ENCODE peak calls at places on chromosomes 1 and 21, in nine cellular contexts. O is adrenal gland, P is bronchial epithelial cell, X is heart left ventricle, E is tibial nerve, R is lung, Q is left lung, A is brain microvascular endothelial cell, F is sigmoid colon. J is an unnamed sample.

GRCh38 chr1:109167114-109167513 is 46.6 kb upstream of the SARS1 start:
- DNase-seq in Q (no peak), O (no peak), P (no peak), R (no peak), E (no peak), A (peak; percentile 16), X (no peak), F (no peak), J (no peak)

GRCh38 chr1:39269791-39270342 is 65.4 kb downstream of the MACF1 start:
- DNase-seq in E (peak; percentile 68), R (no peak), O (no peak), A (no peak), Q (no peak), F (peak; percentile 85), P (no peak), X (no peak), J (no peak)

GRCh38 chr1:111669268-111669667 is 49.7 kb downstream of the RAP1A start:
- DNase-seq in F (no peak), P (no peak), X (no peak), Q (no peak), E (no peak), A (no peak), O (no peak), R (no peak), J (no peak)

GRCh38 chr1:201042663-201043461 is 19.3 kb upstream of the KIF21B start:
- DNase-seq in X (peak; percentile 52), A (peak; percentile 62), P (peak; percentile 62), F (no peak), O (peak; percentile 82), Q (peak; percentile 58), R (peak; percentile 65), E (peak; percentile 70), J (peak; percentile 47)

GRCh38 chr1:225445644-225446297 is 17.9 kb upstream of the LBR start:
- DNase-seq in Q (peak; percentile 32), F (peak; percentile 79), R (no peak), A (no peak), E (no peak), O (peak; percentile 52), P (no peak), X (no peak), J (no peak)

GRCh38 chr1:100359139-100359538 is 6.8 kb downstream of the CDC14A start:
- DNase-seq in E (no peak), X (no peak), R (no peak), A (no peak), P (no peak), O (no peak), Q (no peak), F (no peak), J (no peak)

GRCh38 chr1:4616831-4617465 is 37.5 kb upstream of the AJAP1 start:
- DNase-seq in P (no peak), O (no peak), R (no peak), Q (no peak), X (no peak), A (no peak), F (peak; percentile 48), E (no peak), J (no peak)

GRCh38 chr1:109241841-109242301 is 7.5 kb upstream of the CELSR2 start:
- DNase-seq in R (no peak), Q (no peak), X (no peak), E (no peak), P (no peak), F (no peak), A (no peak), O (peak; percentile 49), J (no peak)

DNA sequence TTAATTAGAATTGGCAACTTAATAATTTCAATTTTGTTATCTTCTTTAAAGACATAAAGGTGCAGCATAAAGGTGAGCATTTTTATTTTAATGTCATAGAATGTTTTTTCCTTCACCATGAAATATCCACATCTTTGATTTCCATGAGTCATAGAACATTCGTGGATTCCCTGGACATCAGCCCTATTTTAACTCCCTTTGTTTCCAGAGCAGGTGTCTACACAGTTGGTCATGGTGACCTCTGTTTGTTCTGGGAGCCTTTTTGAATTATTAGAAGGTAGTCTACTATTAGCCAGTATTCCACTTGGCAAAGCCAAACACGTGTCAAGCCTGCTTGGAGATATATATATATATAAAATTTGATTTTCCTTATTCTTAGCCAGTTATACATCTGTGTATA is 572.9 kb downstream of the LTN1 start:
- DNase-seq in R (no peak), E (no peak), O (no peak), X (no peak), P (no peak), A (no peak), F (no peak), Q (no peak), J (no peak)
- H3K36me3 ChIP-seq in R (no peaks in the 10 kb centered on the region), E (no peaks in the 10 kb centered on the region), O (no peaks in the 10 kb centered on the region), X (no peaks in the 10 kb centered on the region), P (no peaks in the 10 kb centered on the region), A (no peaks in the 10 kb centered on the region), F (no peaks in the 10 kb centered on the region), Q (no peaks in the 10 kb centered on the region), J (no peaks in the 10 kb centered on the region)

GRCh38 chr1:241944300-241944699 is 13.3 kb upstream of the BECN2 start:
- DNase-seq in X (no peak), E (no peak), O (no peak), P (no peak), F (no peak), Q (no peak), R (no peak), A (no peak), J (no peak)

GRCh38 chr1:241947355-241947754 is 10.2 kb upstream of the BECN2 start:
- DNase-seq in R (no peak), X (no peak), P (no peak), Q (no peak), O (peak; percentile 55), F (no peak), E (no peak), A (no peak), J (no peak)

GRCh38 chr1:241939798-241940197 is 17.8 kb upstream of the BECN2 start:
- DNase-seq in A (no peak), F (no peak), E (no peak), Q (no peak), X (no peak), O (no peak), P (no peak), R (no peak), J (no peak)

GRCh38 chr1:241942738-241943137 is 14.8 kb upstream of the BECN2 start:
- DNase-seq in O (no peak), R (no peak), Q (no peak), A (no peak), F (no peak), E (no peak), P (no peak), X (no peak), J (no peak)
- H3K4me3 ChIP-seq in O (no peak overlapping the region), R (no peak overlapping the region), Q (no peak overlapping the region), A (no peak overlapping the region), F (no peak overlapping the region), E (no peak overlapping the region), P (no peak overlapping the region), X (no peak overlapping the region), J (no peak overlapping the region)

DNA sequence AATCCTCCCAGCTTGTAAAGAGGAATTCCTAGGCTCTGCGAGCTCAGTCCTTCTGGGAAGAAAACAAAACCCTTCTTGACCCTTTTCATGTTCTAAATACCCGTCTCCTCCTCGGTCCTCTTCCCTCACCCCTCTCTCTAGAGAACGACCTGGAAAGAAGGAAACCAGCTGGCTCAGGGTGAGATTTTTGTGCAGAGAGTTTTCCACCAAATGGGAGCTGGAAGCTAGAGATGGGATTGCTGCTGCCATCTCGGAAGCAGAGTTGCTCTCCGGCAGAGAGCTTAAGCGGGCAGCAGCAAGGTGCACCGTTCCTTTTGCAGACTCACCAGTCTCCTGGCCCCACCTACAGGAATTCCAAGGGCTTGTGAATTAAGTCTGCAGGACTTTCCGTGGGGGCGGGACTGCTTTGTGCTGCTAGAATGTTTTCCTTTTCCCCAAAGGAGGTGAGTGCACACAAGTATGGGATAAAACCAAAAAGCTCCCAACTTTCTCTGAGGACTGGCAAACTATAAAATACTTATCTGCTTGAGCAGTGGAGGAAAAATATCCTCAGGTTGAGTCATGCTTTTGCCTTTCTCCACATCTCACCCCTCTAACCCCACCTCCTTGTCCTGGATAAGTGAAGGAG is 29.1 kb upstream of the KIAA0040 start:
- DNase-seq in O (no peak), X (peak; percentile 51), Q (peak; percentile 44), A (no peak), E (no peak), P (no peak), F (no peak), R (no peak), J (no peak)
- TF ChIP-seq CTCF in O (no peak), X (peak; percentile 30), Q (no peak), A (no peak), E (no peak), P (peak; percentile 36), F (no peak), R (no peak), J (no peak)

GRCh38 chr1:151985768-151986167 is 7.9 kb downstream of the S100A10 start:
- DNase-seq in O (no peak), Q (no peak), F (no peak), X (no peak), E (no peak), R (no peak), P (no peak), A (no peak), J (no peak)
- H3K36me3 ChIP-seq in O (no peaks in the 10 kb centered on the region), Q (peaks cover 61% of the 10 kb centered on the region), F (peaks cover 20% of the 10 kb centered on the region), X (peaks cover 60% of the 10 kb centered on the region), E (no peaks in the 10 kb centered on the region), R (peaks cover 41% of the 10 kb centered on the region), P (peaks cover 23% of the 10 kb centered on the region), A (peaks cover 48% of the 10 kb centered on the region), J (peaks cover 9% of the 10 kb centered on the region)

GRCh38 chr1:174165471-174166137 is 6.3 kb downstream of the RABGAP1L start:
- DNase-seq in E (peak; percentile 18), R (no peak), P (no peak), O (peak; percentile 67), A (no peak), X (no peak), F (no peak), Q (no peak), J (no peak)

GRCh38 chr1:174169342-174169741 is 10.0 kb downstream of the RABGAP1L start:
- DNase-seq in E (no peak), O (no peak), X (no peak), P (no peak), Q (no peak), A (no peak), R (no peak), F (no peak), J (no peak)

GRCh38 chr1:174171078-174171477 is 11.8 kb downstream of the RABGAP1L start:
- DNase-seq in E (no peak), Q (no peak), A (no peak), R (no peak), F (no peak), X (no peak), O (no peak), P (no peak), J (no peak)

GRCh38 chr1:174166530-174167328 is 7.4 kb downstream of the RABGAP1L start:
- DNase-seq in P (no peak), X (no peak), R (no peak), E (no peak), O (no peak), F (no peak), Q (no peak), A (no peak), J (no peak)

DNA sequence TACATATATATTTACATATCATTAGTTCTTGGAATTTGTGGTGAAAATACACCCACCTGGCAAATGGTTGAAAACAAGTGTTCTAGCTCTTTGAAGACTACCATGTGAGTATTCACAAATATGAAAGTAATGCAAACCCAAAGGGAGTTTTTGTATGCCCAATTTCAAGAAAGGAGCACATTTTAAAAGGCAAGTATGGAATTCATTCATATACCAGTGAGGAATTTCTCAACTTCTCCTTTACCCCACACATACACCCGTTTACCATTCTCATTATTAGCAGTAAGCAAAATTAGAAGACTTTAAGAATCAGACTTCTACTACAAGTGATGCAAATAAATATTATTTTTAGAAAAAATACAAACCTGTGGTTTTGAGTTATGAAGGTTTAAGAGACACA is 8.1 kb downstream of the RABGAP1L start:
- DNase-seq in E (no peak), A (no peak), Q (no peak), O (no peak), R (no peak), F (no peak), X (no peak), P (no peak), J (no peak)
- H3K4me3 ChIP-seq in E (no peak overlapping the region), A (no peak overlapping the region), Q (no peak overlapping the region), O (no peak overlapping the region), R (no peak overlapping the region), F (no peak overlapping the region), X (no peak overlapping the region), P (no peak overlapping the region), J (no peak overlapping the region)

J was measured in pancreas.